ENCODE peak calls at places on chromosomes 1 and 21, in six cellular contexts. D is effector memory CD8-positive, alpha-beta T cell; F is ELF-1; X is aorta; M is ELR; Z is T-helper 2 cell. B is an unnamed sample.

GRCh38 chr1:234659538-234659937 is 49.6 kb upstream of the IRF2BP2 start:
- DNase-seq in D (no peak), F (peak; percentile 22), X (no peak), M (peak; percentile 96), Z (no peak), B (peak; percentile 89)

GRCh38 chr1:227038401-227038800 is 98.3 kb downstream of the COQ8A start:
- DNase-seq in D (no peak), F (no peak), X (no peak), M (no peak), Z (no peak), B (no peak)

GRCh38 chr1:29550119-29550841 is 314.0 kb downstream of the PTPRU start:
- DNase-seq in D (no peak), F (peak; percentile 21), X (no peak), M (no peak), Z (no peak), B (peak; percentile 66)

GRCh38 chr21:42061195-42061865 is 9.8 kb upstream of the UMODL1 start:
- DNase-seq in D (no peak), F (no peak), X (peak; percentile 71), M (no peak), Z (no peak), B (no peak)

GRCh38 chr1:62070384-62071011 is 124.2 kb upstream of the L1TD1 start:
- DNase-seq in D (no peak), F (no peak), X (no peak), M (peak; percentile 32), Z (no peak), B (peak; percentile 13)

GRCh38 chr21:15804247-15804985 is 74.6 kb downstream of the USP25 start:
- DNase-seq in D (no peak), F (no peak), X (no peak), M (no peak), Z (no peak), B (no peak)

GRCh38 chr1:11648732-11649158 is 5.5 kb downstream of the FBXO2 start:
- DNase-seq in D (peak; percentile 35), F (peak; percentile 52), X (no peak), M (no peak), Z (peak; percentile 32), B (peak; percentile 15)

GRCh38 chr1:41274827-41275519 is 32.9 kb upstream of the SCMH1 start:
- DNase-seq in D (no peak), F (no peak), X (no peak), M (no peak), Z (no peak), B (no peak)

GRCh38 chr1:229508823-229509337 is 739 bp upstream of the NUP133 start:
- DNase-seq in D (no peak), F (no peak), X (no peak), M (no peak), Z (no peak), B (no peak)

GRCh38 chr21:41622201-41622600 is 114.2 kb upstream of the TMPRSS2 start:
- DNase-seq in D (no peak), F (no peak), X (peak; percentile 62), M (no peak), Z (no peak), B (no peak)

GRCh38 chr1:9161963-9162362 is 33.1 kb upstream of the GPR157 start:
- DNase-seq in D (no peak), F (peak; percentile 21), X (no peak), M (no peak), Z (no peak), B (peak; percentile 48)